ENCODE peak calls at places on chromosomes 6 and 20, in seven cellular contexts. S, W, Z, A, O, L and G are unnamed samples. For H3K4me1, the result is how much of the 10 kb centered on the place peaks cover.

GRCh38 chr6:142872376-142872775 is 72.6 kb downstream of the HIVEP2 start:
- DNase-seq in Z (no peak), A (no peak), W (no peak), L (no peak), S (no peak), O (no peak), G (no peak)

GRCh38 chr6:52840763-52841585 is at the start of gene GSTA5:
- DNase-seq in A (no peak), O (peak), S (no peak), W (no peak), Z (no peak), L (peak), G (no peak)

GRCh38 chr6:98787961-98788360 is 46.4 kb upstream of the POU3F2 start:
- DNase-seq in A (no peak), Z (no peak), W (no peak), S (no peak), L (no peak), O (no peak), G (no peak)

GRCh38 chr6:140846518-140847277 is 1286.0 kb upstream of the GJE1 start:
- DNase-seq in S (no peak), W (no peak), Z (no peak), O (no peak), A (no peak), L (peak), G (no peak)

GRCh38 chr6:24859608-24860007 is 60.9 kb upstream of the ARMH2 start:
- DNase-seq in Z (no peak), A (peak), O (no peak), S (no peak), W (no peak), L (no peak), G (no peak)

GRCh38 chr20:3889489-3890409 is 562 bp downstream of the PANK2 start:
- DNase-seq in A (peak), Z (peak), L (peak), O (peak), W (peak), S (peak), G (peak)

GRCh38 chr20:57782631-57783041 is 72.8 kb upstream of the PMEPA1 start:
- DNase-seq in S (no peak), A (no peak), W (no peak), Z (no peak), O (no peak), L (no peak), G (no peak)

GRCh38 chr6:148317051-148317450 is 25.6 kb upstream of the SASH1 start:
- DNase-seq in S (no peak), W (no peak), L (no peak), Z (no peak), A (no peak), O (no peak), G (no peak)

GRCh38 chr20:8721098-8721497 is 347.8 kb upstream of the PLCB4 start:
- DNase-seq in L (peak), W (peak), S (no peak), A (peak), Z (no peak), O (no peak), G (no peak)

DNA sequence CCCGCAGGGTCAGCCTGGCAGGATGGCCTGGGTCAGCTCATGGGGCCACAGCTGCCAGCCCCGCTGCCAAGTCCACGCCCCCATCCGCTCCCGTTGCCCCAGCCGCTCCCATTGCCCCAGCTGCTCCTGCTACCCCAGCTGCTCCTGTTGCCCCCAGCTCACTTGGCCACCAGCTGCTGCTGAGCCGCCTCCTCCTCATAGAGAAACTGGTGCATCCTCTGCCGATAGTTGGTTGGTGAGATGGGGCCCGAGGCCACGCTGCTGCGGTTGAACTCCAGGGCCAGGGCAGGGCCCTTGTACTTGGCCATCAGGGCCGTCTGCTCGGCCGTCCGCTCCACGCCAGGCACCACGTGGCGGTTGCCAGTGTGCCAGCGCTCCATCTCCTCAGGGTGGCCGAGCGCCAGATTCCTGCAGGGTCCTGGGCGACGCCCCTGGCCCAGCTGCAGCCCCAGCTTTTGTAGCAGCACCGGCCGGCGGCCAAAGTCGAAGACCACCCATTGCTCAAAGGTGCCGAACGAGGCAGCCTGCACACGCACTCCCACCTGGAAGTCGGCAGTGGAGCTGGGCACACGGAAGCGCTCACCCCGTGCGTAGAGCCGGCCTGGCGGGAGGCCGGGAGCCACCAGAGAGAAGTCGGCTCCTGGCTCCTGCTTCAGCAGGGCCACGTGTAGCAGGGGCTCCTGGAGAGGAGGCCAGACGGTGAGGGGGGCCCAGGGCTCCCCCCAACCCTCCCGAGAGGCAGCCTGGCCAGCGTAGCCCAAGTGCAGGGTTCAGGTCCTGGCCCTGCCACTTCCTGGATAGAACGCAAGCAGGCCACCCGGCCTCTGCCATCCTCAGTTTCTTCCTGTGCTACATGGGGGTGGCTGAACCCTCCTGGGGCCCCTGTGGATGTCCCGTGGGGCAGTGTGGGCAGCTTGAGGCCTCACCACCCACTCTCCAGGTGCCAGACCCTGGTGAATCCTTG is 4.8 kb downstream of the HELZ2 start:
- DNase-seq in S (no peak), A (no peak), W (no peak), O (no peak), L (no peak), Z (no peak), G (no peak)
- H3K4me3 ChIP-seq in S (no peak), A (no peak), W (no peak), O (no peak), L (no peak), Z (no peak), G (no peak)

GRCh38 chr20:31671324-31671723 is 33.6 kb downstream of the COX4I2 start:
- DNase-seq in S (no peak), A (no peak), Z (no peak), W (no peak), L (peak), O (no peak), G (no peak)
- H3K4me1 ChIP-seq in S (under half), A (half or more), Z (under half), W (half or more), L (under half), O (half or more), G (half or more)

GRCh38 chr6:29941476-29941875 is 856 bp upstream of the HLA-A start:
- DNase-seq in Z (no peak), L (no peak), O (no peak), S (no peak), W (peak), A (peak), G (no peak)

GRCh38 chr6:29943053-29943966 is 978 bp downstream of the HLA-A start:
- DNase-seq in L (no peak), A (no peak), Z (no peak), O (no peak), W (peak), S (no peak), G (peak)

GRCh38 chr6:29942275-29943052 is at the start of gene HLA-A:
- DNase-seq in A (peak), O (peak), W (peak), Z (peak), S (peak), L (peak), G (peak)

GRCh38 chr6:29941006-29941405 is 1.3 kb upstream of the HLA-A start:
- DNase-seq in L (no peak), S (no peak), Z (no peak), A (no peak), W (peak), O (no peak), G (no peak)

GRCh38 chr6:29941916-29942274 is 437 bp upstream of the HLA-A start:
- DNase-seq in Z (no peak), L (no peak), A (no peak), O (no peak), S (no peak), W (no peak), G (no peak)
- H3K4me3 ChIP-seq in Z (peak), L (peak), A (peak), O (peak), S (peak), W (no peak), G (peak)

GRCh38 chr20:62243106-62243505 is 4.8 kb downstream of the OSBPL2 start:
- DNase-seq in O (no peak), A (no peak), W (no peak), Z (no peak), S (no peak), L (no peak), G (no peak)
- H3K4me1 ChIP-seq in O (under half), A (under half), W (under half), Z (under half), S (under half), L (under half), G (under half)

DNA sequence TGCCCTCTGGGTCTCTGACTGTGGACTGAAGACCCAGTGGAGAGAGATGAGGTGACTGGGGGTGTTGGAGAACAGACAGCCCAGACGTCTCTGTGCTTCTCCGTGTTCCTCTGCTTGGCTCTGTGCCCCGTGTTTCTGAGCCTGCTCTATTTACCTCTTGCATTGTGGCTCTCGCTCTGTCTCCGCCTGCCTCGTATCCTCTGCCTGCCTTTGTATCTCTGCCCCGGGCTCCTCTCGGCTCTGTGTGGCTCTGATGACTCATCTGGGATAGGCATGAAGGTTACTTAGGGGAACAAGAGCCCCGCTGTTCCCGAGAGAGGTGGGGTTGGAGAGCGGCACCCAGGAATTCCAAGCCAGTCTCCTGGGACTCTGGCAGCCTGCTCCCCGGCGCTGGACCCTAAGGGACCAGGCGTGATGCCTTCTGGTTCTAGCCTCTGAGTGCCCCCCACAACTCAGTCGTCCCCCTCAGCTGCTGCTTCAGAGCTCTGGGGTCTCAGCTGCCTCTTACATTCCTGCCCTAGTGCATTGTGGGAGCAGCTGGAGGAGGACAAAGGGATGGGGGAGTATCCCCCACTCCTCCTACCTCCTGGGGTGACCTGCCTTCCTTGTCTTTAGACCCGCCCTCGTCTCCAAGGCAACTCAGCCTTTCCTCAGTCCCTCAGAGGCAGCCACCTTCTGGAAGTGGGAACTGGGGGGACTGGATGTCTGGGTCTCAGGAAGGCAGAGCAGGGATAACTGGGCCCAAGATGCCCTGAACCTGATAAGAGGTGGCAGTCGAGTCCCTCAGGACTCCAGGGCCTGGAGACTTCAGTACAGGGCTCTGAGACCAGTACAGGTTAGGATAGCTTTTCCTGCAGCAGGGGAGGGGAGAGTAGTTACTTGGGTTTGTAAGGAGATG is 1.9 kb downstream of the DDR1 start:
- DNase-seq in W (peak), A (no peak), S (peak), O (peak), Z (peak), L (peak), G (no peak)
- H3K4me3 ChIP-seq in W (peak), A (peak), S (peak), O (peak), Z (peak), L (peak), G (peak)

GRCh38 chr20:20490673-20491072 is 122.8 kb downstream of the INSM1 start:
- DNase-seq in A (no peak), L (no peak), Z (no peak), S (no peak), O (no peak), W (no peak), G (no peak)

GRCh38 chr20:20489623-20490341 is 121.9 kb downstream of the INSM1 start:
- DNase-seq in L (no peak), O (no peak), Z (no peak), A (no peak), W (peak), S (no peak), G (no peak)

GRCh38 chr20:20487811-20488210 is 119.9 kb downstream of the INSM1 start:
- DNase-seq in L (peak), W (no peak), O (no peak), S (no peak), Z (no peak), A (no peak), G (no peak)

GRCh38 chr20:20488388-20488787 is 120.5 kb downstream of the INSM1 start:
- DNase-seq in W (no peak), Z (no peak), L (no peak), O (no peak), A (no peak), S (no peak), G (no peak)

GRCh38 chr20:20489054-20489453 is 121.2 kb downstream of the INSM1 start:
- DNase-seq in L (peak), S (no peak), Z (no peak), O (no peak), A (no peak), W (no peak), G (no peak)
- H3K4me1 ChIP-seq in L (under half), S (under half), Z (under half), O (under half), A (under half), W (under half), G (under half)

GRCh38 chr20:32485126-32485769 is 99.9 kb downstream of the NOL4L start:
- DNase-seq in A (peak), Z (peak), S (peak), O (peak), W (peak), L (peak), G (peak)
- H3K4me3 ChIP-seq in A (peak), Z (no peak), S (peak), O (peak), W (no peak), L (peak), G (peak)

DNA sequence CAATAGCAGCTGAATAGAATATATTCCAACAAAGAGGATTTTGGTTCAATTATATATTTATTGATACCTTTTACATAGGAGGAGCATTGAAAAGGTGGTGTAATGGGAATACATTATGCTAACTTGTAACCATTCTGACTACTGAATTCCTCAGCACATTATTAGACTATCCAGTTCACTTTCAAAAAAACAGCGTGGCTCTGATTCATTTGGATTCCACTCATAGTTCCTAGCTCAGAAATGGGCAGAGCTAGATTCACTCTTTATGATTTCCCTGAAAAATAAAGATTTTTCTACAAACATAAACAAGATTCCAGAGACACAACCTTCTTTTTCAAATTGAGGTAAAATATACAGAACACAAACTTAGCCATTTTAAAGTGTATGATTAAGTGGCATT is 9.2 kb upstream of the TRERF1 start:
- DNase-seq in W (no peak), O (no peak), A (no peak), S (no peak), Z (no peak), L (no peak), G (no peak)
- H3K4me1 ChIP-seq in W (under half), O (under half), A (under half), S (under half), Z (under half), L (under half), G (under half)

DNA sequence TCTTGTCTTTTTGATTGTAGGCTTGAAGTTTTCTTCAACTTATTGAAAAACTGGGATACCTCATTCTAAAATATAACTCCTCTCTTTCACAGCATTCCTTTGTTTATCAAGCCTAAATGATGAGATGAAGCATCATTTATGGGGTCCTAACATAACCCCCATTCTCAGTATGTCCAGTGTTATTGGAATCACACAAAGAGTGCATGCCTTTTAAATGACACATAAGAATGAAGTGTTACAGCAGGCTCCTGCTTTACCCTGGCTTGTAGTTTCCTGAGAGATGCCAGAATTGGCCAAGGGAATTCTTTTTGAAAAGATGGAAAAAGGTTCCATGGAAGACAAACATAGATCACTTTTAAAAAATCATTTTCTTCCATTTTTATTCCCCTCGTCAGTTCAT is 502.4 kb downstream of the BCKDHB start:
- DNase-seq in W (peak), Z (no peak), S (no peak), L (no peak), O (no peak), A (no peak), G (no peak)
- H3K4me3 ChIP-seq in W (no peak), Z (no peak), S (no peak), L (no peak), O (no peak), A (no peak), G (no peak)